ENCODE peak calls at places on chromosomes 5 and 9, in eight cellular contexts. F is AG10803; B is activated CD8-positive, alpha-beta T cell treated with anti-CD3 and anti-CD28 coated beads for 36 hours; O is mesothelial cell of epicardium; V is omental fat pad; A is CD4-positive, alpha-beta T cell; I is IMR-90; K is cardiac fibroblast. G is an unnamed sample.

GRCh38 chr9:30258079-30258478 is 2126.4 kb upstream of the ACO1 start:
- DNase-seq in F (no peak), B (no peak), O (no peak), V (no peak), A (no peak), I (no peak), K (no peak), G (no peak)

GRCh38 chr9:133528887-133529262 is 4.1 kb upstream of the MYMK start:
- DNase-seq in F (no peak), B (no peak), O (no peak), V (no peak), A (no peak), I (no peak), K (no peak), G (no peak)

GRCh38 chr9:74951725-74952151 is 974 bp downstream of the C9orf40 start:
- DNase-seq in F (peak), B (peak), O (no peak), V (peak), A (peak), I (peak), K (peak), G (peak)

GRCh38 chr5:67465556-67466206 is 269.1 kb upstream of the CD180 start:
- DNase-seq in F (peak), B (no peak), O (no peak), V (no peak), A (no peak), I (no peak), K (no peak), G (no peak)

GRCh38 chr9:84940294-84940693 is 270.8 kb downstream of the NTRK2 start:
- DNase-seq in F (no peak), B (no peak), O (no peak), V (no peak), A (no peak), I (no peak), K (no peak), G (no peak)

GRCh38 chr9:124210697-124211096 is 47.1 kb upstream of the NEK6 start:
- DNase-seq in F (no peak), B (peak), O (no peak), V (no peak), A (no peak), I (peak), K (peak), G (no peak)

GRCh38 chr9:33049680-33050361 is 24.7 kb downstream of the DNAJA1 start:
- DNase-seq in F (no peak), B (no peak), O (no peak), V (no peak), A (no peak), I (no peak), K (no peak), G (no peak)

GRCh38 chr9:130245474-130245873 is 20.1 kb upstream of the HMCN2 start:
- DNase-seq in F (no peak), B (no peak), O (no peak), V (no peak), A (no peak), I (no peak), K (no peak), G (no peak)

GRCh38 chr5:143376911-143377838 is 26.3 kb downstream of the NR3C1 start:
- DNase-seq in F (peak), B (no peak), O (no peak), V (no peak), A (no peak), I (peak), K (peak), G (no peak)

GRCh38 chr5:82319192-82319591 is 41.0 kb upstream of the RPS23 start:
- DNase-seq in F (no peak), B (no peak), O (no peak), V (no peak), A (no peak), I (no peak), K (no peak), G (no peak)

GRCh38 chr9:18848657-18849056 is 184.4 kb downstream of the SAXO1 start:
- DNase-seq in F (no peak), B (no peak), O (no peak), V (no peak), A (no peak), I (no peak), K (no peak), G (no peak)

GRCh38 chr5:56705217-56705616 is 110.1 kb upstream of the MAP3K1 start:
- DNase-seq in F (no peak), B (no peak), O (no peak), V (no peak), A (no peak), I (no peak), K (no peak), G (no peak)

GRCh38 chr9:118449554-118449953 is 745.4 kb downstream of the TLR4 start:
- DNase-seq in F (no peak), B (no peak), O (no peak), V (no peak), A (no peak), I (no peak), K (no peak), G (no peak)

GRCh38 chr5:154977409-154977808 is 36.1 kb upstream of the KIF4B start:
- DNase-seq in F (no peak), B (no peak), O (no peak), V (no peak), A (no peak), I (peak), K (peak), G (no peak)

GRCh38 chr5:88438006-88438405 is 169.4 kb upstream of the TMEM161B start:
- DNase-seq in F (peak), B (no peak), O (no peak), V (no peak), A (no peak), I (no peak), K (no peak), G (no peak)

GRCh38 chr5:140926903-140927573 is 939 bp downstream of the PCDHAC1 start:
- DNase-seq in F (peak), B (no peak), O (peak), V (no peak), A (no peak), I (no peak), K (peak), G (no peak)

GRCh38 chr9:81815781-81816180 is 112.4 kb upstream of the SPATA31D4 start:
- DNase-seq in F (no peak), B (no peak), O (no peak), V (no peak), A (no peak), I (no peak), K (no peak), G (no peak)

GRCh38 chr5:173340984-173341383 is 12.8 kb upstream of the STC2 start:
- DNase-seq in F (no peak), B (no peak), O (no peak), V (no peak), A (no peak), I (no peak), K (no peak), G (no peak)

GRCh38 chr9:33852216-33852826 is 35.4 kb downstream of the UBE2R2 start:
- DNase-seq in F (peak), B (peak), O (no peak), V (peak), A (peak), I (peak), K (peak), G (peak)

GRCh38 chr5:105503950-105504349 is 1941.4 kb upstream of the NUDT12 start:
- DNase-seq in F (no peak), B (no peak), O (no peak), V (no peak), A (no peak), I (peak), K (peak), G (no peak)

GRCh38 chr5:158858011-158858410 is 241.7 kb downstream of the EBF1 start:
- DNase-seq in F (no peak), B (no peak), O (no peak), V (no peak), A (no peak), I (no peak), K (no peak), G (no peak)

GRCh38 chr5:140322751-140323731 is 20.1 kb upstream of the PFDN1 start:
- DNase-seq in F (peak), B (no peak), O (no peak), V (no peak), A (no peak), I (peak), K (peak), G (no peak)

GRCh38 chr9:37746448-37747270 is 6.9 kb upstream of the TRMT10B start:
- DNase-seq in F (peak), B (no peak), O (no peak), V (no peak), A (no peak), I (peak), K (peak), G (no peak)

GRCh38 chr9:70641031-70641430 is 226.6 kb upstream of the KLF9 start:
- DNase-seq in F (no peak), B (no peak), O (no peak), V (no peak), A (no peak), I (no peak), K (no peak), G (no peak)

GRCh38 chr9:36486933-36487481 is 85.7 kb upstream of the MELK start:
- DNase-seq in F (no peak), B (peak), O (peak), V (peak), A (peak), I (no peak), K (peak), G (peak)

GRCh38 chr5:98428806-98429205 is 344.7 kb upstream of the RGMB start:
- DNase-seq in F (peak), B (no peak), O (no peak), V (no peak), A (no peak), I (peak), K (peak), G (no peak)

GRCh38 chr9:125971050-125971449 is 223.9 kb downstream of the PBX3 start:
- DNase-seq in F (no peak), B (no peak), O (no peak), V (no peak), A (no peak), I (no peak), K (peak), G (no peak)

GRCh38 chr5:125700380-125700856 is 722.8 kb upstream of the GRAMD2B start:
- DNase-seq in F (peak), B (no peak), O (no peak), V (no peak), A (no peak), I (no peak), K (no peak), G (peak)

GRCh38 chr5:1443991-1444360 is 1.3 kb downstream of the SLC6A3 start:
- DNase-seq in F (no peak), B (no peak), O (no peak), V (no peak), A (no peak), I (no peak), K (no peak), G (no peak)

GRCh38 chr5:59128646-59129290 is 545.9 kb downstream of the RAB3C start:
- DNase-seq in F (peak), B (no peak), O (no peak), V (no peak), A (no peak), I (no peak), K (peak), G (no peak)

GRCh38 chr5:143355710-143356109 is 47.8 kb downstream of the NR3C1 start:
- DNase-seq in F (peak), B (peak), O (peak), V (peak), A (peak), I (peak), K (peak), G (no peak)

DNA sequence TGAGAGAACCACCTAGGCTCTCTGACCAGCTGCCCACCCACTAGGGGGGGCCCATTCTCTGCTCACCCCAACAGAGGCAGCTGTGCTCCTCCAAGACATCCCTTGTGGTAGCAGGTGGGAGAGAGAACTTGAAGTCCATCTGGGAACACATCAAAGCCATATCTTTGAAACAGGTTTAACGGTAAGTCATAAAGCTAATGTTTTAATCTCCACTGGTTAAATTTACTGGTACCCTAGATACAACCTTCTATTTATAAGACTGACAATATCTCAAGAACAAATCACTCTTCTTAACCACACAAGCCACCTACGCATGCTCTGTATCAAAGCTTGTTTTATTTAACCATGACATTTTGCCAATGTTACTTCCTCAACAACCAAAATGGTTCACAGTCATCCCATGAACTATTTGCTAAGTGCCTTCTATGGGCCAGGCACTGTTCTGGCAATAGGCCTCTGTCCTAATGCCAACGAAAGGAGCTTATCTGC is 20.4 kb downstream of the AUH start:
- DNase-seq in F (no peak), B (peak), O (no peak), V (no peak), A (no peak), I (no peak), K (no peak), G (no peak)
- TF ChIP-seq CTCF in F (no peak), B (no peak), O (no peak), V (no peak), A (no peak), I (no peak), K (no peak), G (no peak)

GRCh38 chr5:94908889-94909480 is 290.5 kb downstream of the SLF1 start:
- DNase-seq in F (peak), B (peak), O (no peak), V (no peak), A (no peak), I (peak), K (peak), G (no peak)
- TF ChIP-seq CTCF in F (peak), B (peak), O (peak), V (no peak), A (peak), I (peak), K (peak), G (peak)

GRCh38 chr5:181243521-181244307 is at the start of gene RACK1:
- DNase-seq in F (peak), B (peak), O (peak), V (peak), A (peak), I (peak), K (peak), G (peak)
- TF ChIP-seq CTCF in F (no peak), B (no peak), O (no peak), V (no peak), A (no peak), I (no peak), K (no peak), G (no peak)

DNA sequence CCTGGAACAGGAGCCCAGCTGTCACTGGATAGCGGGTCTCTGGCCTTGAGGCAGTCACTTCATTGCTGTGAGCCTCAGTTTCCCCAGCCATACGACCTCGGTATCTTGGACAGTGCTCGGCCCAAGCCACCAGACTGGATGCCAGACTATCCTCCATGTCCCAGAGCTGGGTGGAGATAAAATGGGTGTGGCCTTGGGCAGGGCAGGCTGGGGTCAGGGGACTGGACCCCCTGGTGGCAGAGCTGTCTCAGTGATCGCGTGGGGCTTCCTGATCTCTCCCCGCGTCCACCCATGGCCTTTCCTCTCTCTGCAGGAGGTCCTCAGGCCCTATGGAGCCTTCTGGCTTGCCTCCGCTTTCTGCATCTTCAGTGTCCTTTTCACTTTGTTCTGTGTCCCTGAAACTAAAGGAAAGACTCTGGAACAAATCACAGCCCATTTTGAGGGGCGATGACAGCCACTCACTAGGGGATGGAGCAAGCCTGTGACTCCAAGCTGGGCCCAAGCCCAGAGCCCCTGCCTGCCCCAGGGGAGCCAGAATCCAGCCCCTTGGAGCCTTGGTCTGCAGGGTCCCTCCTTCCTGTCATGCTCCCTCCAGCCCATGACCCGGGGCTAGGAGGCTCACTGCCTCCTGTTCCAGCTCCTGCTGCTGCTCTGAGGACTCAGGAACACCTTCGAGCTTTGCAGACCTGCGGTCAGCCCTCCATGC is 10.0 kb downstream of the SLC2A8 start:
- DNase-seq in F (no peak), B (no peak), O (no peak), V (no peak), A (no peak), I (no peak), K (no peak), G (no peak)
- TF ChIP-seq CTCF in F (no peak), B (no peak), O (no peak), V (no peak), A (no peak), I (no peak), K (no peak), G (no peak)

DNA sequence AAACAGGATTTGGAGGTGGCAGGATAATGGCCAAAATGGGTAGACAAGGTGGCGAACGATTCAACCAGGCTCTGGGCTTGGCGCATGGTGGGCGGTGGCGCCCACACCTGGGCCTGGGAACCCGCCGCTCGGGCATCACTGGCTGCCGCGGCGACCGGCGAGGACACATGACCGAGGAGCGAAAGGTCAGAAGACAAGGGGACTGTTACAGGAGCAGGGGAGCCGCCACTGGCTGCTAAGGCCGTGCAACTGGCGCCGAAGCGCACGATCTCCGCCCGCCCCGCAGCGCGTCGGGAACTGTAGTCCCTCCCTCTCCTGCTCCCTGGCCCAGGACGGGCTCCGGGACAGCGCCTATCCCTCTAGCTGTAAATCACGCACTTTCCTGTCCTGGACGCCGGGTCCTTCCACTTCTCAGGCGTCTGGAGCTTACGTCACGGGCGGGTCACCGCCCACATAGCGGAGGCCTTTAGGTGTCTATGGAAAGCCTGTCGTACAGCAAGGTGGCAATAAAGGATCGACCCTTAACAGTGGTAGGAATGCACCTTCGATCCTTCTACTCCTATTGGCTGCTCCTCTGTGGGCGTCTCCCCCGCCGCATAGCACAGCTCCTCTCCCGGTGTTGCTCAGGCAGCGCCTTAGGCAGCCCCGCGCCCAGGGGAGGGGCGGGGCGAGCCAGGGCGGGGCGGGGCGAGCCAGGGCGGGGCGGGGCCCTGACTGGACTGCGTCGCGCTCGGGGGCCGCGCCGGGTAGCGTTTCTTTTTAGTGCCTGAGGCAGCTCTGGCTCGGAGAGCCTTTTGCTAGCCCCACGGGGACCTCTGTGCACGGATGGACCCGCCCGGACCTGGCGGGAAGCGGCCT is at the start of gene ICE1:
- DNase-seq in F (peak), B (peak), O (peak), V (peak), A (peak), I (peak), K (peak), G (peak)
- TF ChIP-seq CTCF in F (no peak), B (no peak), O (no peak), V (no peak), A (no peak), I (no peak), K (no peak), G (no peak)

GRCh38 chr9:113678119-113678861 is 197.8 kb upstream of the ZNF618 start:
- DNase-seq in F (no peak), B (no peak), O (no peak), V (no peak), A (no peak), I (no peak), K (no peak), G (no peak)

GRCh38 chr9:113687107-113687679 is 188.9 kb upstream of the ZNF618 start:
- DNase-seq in F (no peak), B (no peak), O (no peak), V (no peak), A (no peak), I (no peak), K (no peak), G (no peak)

GRCh38 chr9:113678874-113679273 is 197.2 kb upstream of the ZNF618 start:
- DNase-seq in F (no peak), B (no peak), O (no peak), V (no peak), A (no peak), I (no peak), K (no peak), G (no peak)

GRCh38 chr9:113677569-113677968 is 198.5 kb upstream of the ZNF618 start:
- DNase-seq in F (no peak), B (no peak), O (no peak), V (no peak), A (no peak), I (no peak), K (no peak), G (no peak)

GRCh38 chr9:113682297-113682771 is 193.8 kb upstream of the ZNF618 start:
- DNase-seq in F (peak), B (peak), O (no peak), V (peak), A (peak), I (peak), K (peak), G (peak)
- TF ChIP-seq CTCF in F (peak), B (peak), O (peak), V (no peak), A (peak), I (peak), K (peak), G (peak)

GRCh38 chr5:32690153-32690552 is 21.0 kb upstream of the NPR3 start:
- DNase-seq in F (peak), B (peak), O (no peak), V (no peak), A (no peak), I (no peak), K (peak), G (no peak)
- TF ChIP-seq CTCF in F (peak), B (no peak), O (no peak), V (no peak), A (no peak), I (peak), K (peak), G (no peak)

DNA sequence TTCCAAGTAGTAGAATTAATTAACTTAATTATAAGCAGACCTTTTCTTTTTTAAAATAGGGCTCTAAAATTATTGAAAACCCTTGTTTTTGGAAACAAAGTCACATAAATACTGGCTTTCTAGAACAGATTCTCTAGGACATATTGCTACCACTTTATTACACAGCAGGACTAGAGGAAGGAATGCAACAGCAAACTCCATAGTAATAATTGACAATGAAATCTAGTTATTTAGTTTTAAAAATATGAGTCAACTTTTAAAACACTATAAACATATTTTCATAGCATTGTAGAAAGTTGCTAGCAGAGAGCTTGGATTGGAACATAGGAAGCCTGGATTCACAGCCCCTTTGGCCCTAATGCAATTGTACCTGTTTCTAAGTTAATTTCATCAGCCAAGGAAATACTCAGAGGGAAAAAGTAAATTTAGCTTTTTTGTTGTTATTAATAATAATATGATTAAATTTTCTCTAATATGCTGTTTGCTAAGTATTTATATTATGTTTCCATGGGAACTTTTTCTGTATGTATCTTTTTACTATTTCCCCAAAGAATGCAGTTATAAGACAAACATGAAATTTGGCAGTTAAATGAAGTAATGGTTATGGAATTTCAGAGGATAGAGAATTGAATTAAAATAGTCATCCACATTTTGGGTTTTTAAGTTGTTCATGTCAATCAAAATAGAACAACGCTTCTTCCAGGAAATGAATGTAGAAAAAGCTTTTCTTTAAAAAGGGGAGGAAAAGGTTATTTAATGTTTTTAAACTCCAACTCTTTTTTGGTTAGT is 45.6 kb downstream of the VCAN start:
- DNase-seq in F (peak), B (no peak), O (no peak), V (no peak), A (no peak), I (peak), K (peak), G (no peak)
- TF ChIP-seq CTCF in F (peak), B (no peak), O (no peak), V (no peak), A (no peak), I (peak), K (peak), G (no peak)

G was measured in glutamatergic neuron.